ENCODE peak calls at places on chromosome 5, in six cellular contexts. W is uterus, R is heart left ventricle, V is astrocyte, N is GM23248, G is fibroblast of lung. H is an unnamed sample. For H3K4me1, H3K9me3 and H3K36me3, the result is how much of the 10 kb centered on the place peaks cover.

GRCh38 chr5:170623576-170624181 is 119.9 kb downstream of the KCNIP1 start:
- DNase-seq in W (no peak), R (peak), V (no peak), N (peak), G (peak), H (no peak)

GRCh38 chr5:86679529-86679928 is 61.8 kb downstream of the COX7C start:
- DNase-seq in W (no peak), R (peak), V (peak), N (peak), G (peak), H (no peak)

GRCh38 chr5:138725153-138725884 is 27.9 kb upstream of the CTNNA1 start:
- DNase-seq in W (peak), R (peak), V (peak), N (peak), G (peak), H (peak)

GRCh38 chr5:14148890-14149671 is 5.9 kb downstream of the TRIO start:
- DNase-seq in W (no peak), R (peak), V (no peak), N (no peak), G (peak), H (no peak)

GRCh38 chr5:78624011-78624541 is 24.5 kb downstream of the LHFPL2 start:
- DNase-seq in W (no peak), R (no peak), V (peak), N (no peak), G (peak), H (no peak)

GRCh38 chr5:139552893-139553575 is 8.1 kb upstream of the UBE2D2 start:
- DNase-seq in W (no peak), R (no peak), V (no peak), N (no peak), G (no peak), H (no peak)

GRCh38 chr5:172788771-172789686 is 18.0 kb upstream of the DUSP1 start:
- DNase-seq in W (no peak), R (peak), V (no peak), N (peak), G (no peak), H (peak)

GRCh38 chr5:157306690-157307089 is 40.8 kb downstream of the CYFIP2 start:
- DNase-seq in W (no peak), R (no peak), V (no peak), N (no peak), G (no peak), H (no peak)

GRCh38 chr5:136080113-136080482 is 51.3 kb downstream of the TGFBI start:
- DNase-seq in W (no peak), R (no peak), V (no peak), N (no peak), G (no peak), H (no peak)

GRCh38 chr5:55176176-55176818 is 3.3 kb upstream of the CDC20B start:
- DNase-seq in W (no peak), R (peak), V (no peak), N (peak), G (no peak), H (peak)

GRCh38 chr5:114185274-114185673 is 176.6 kb upstream of the KCNN2 start:
- DNase-seq in W (no peak), R (peak), V (no peak), N (peak), G (no peak), H (no peak)

GRCh38 chr5:120229036-120229435 is 235.1 kb upstream of the PRR16 start:
- DNase-seq in W (no peak), R (no peak), V (no peak), N (no peak), G (no peak), H (no peak)

GRCh38 chr5:127959152-127959764 is 124.3 kb upstream of the SLC12A2 start:
- DNase-seq in W (peak), R (peak), V (peak), N (peak), G (peak), H (no peak)

GRCh38 chr5:125059255-125060050 is 313.0 kb upstream of the ZNF608 start:
- DNase-seq in W (no peak), R (no peak), V (peak), N (no peak), G (peak), H (no peak)

GRCh38 chr5:173016621-173017046 is 33.1 kb downstream of the ATP6V0E1 start:
- DNase-seq in W (no peak), R (no peak), V (peak), N (peak), G (peak), H (no peak)

GRCh38 chr5:107826311-107827000 is 155.7 kb upstream of the EFNA5 start:
- DNase-seq in W (no peak), R (no peak), V (no peak), N (no peak), G (no peak), H (no peak)

GRCh38 chr5:149618581-149619248 is 37.4 kb downstream of the ARHGEF37 start:
- DNase-seq in W (peak), R (no peak), V (peak), N (peak), G (peak), H (no peak)

GRCh38 chr5:127296321-127296720 is 5.7 kb downstream of the MEGF10 start:
- DNase-seq in W (no peak), R (no peak), V (peak), N (peak), G (peak), H (no peak)

GRCh38 chr5:76785493-76785892 is 33.3 kb upstream of the F2RL1 start:
- DNase-seq in W (no peak), R (no peak), V (peak), N (peak), G (peak), H (no peak)

GRCh38 chr5:160165137-160166068 is 46.2 kb upstream of the PWWP2A start:
- DNase-seq in W (peak), R (peak), V (peak), N (peak), G (peak), H (peak)

GRCh38 chr5:142391031-142391872 is 66.4 kb upstream of the SPRY4 start:
- DNase-seq in W (no peak), R (peak), V (no peak), N (no peak), G (no peak), H (no peak)

GRCh38 chr5:143657814-143658395 is 154.1 kb upstream of the HMHB1 start:
- DNase-seq in W (no peak), R (no peak), V (no peak), N (no peak), G (peak), H (no peak)

GRCh38 chr5:15510092-15510491 is 10.1 kb downstream of the FBXL7 start:
- DNase-seq in W (no peak), R (no peak), V (peak), N (peak), G (peak), H (no peak)

GRCh38 chr5:53031695-53032096 is 42.5 kb downstream of the ITGA2 start:
- DNase-seq in W (no peak), R (no peak), V (peak), N (peak), G (peak), H (no peak)

GRCh38 chr5:59500014-59500413 is 393.5 kb downstream of the PDE4D start:
- DNase-seq in W (no peak), R (no peak), V (no peak), N (no peak), G (peak), H (no peak)

GRCh38 chr5:96714951-96715451 is 52.8 kb downstream of the CAST start:
- DNase-seq in W (peak), R (peak), V (peak), N (peak), G (peak), H (no peak)

GRCh38 chr5:144017119-144017518 is 153.3 kb downstream of the YIPF5 start:
- DNase-seq in W (no peak), R (no peak), V (no peak), N (no peak), G (no peak), H (no peak)

GRCh38 chr5:141094481-141095262 is at the start of gene PCDHB2:
- DNase-seq in W (no peak), R (peak), V (peak), N (peak), G (peak), H (no peak)

GRCh38 chr5:178389031-178389729 is 156.6 kb upstream of the PHYKPL start:
- DNase-seq in W (no peak), R (no peak), V (no peak), N (no peak), G (no peak), H (peak)

GRCh38 chr5:135966165-135966564 is 11.4 kb upstream of the LECT2 start:
- DNase-seq in W (no peak), R (no peak), V (no peak), N (no peak), G (no peak), H (no peak)

GRCh38 chr5:57441557-57441956 is 41.1 kb downstream of the ACTBL2 start:
- DNase-seq in W (no peak), R (no peak), V (peak), N (peak), G (peak), H (no peak)

GRCh38 chr5:54217826-54218503 is 92.4 kb downstream of the ARL15 start:
- DNase-seq in W (peak), R (no peak), V (peak), N (peak), G (peak), H (no peak)

GRCh38 chr5:5373351-5374033 is 49.0 kb upstream of the ICE1 start:
- DNase-seq in W (peak), R (peak), V (peak), N (peak), G (peak), H (no peak)

GRCh38 chr5:139075066-139076050 is 122.8 kb downstream of the SIL1 start:
- DNase-seq in W (no peak), R (no peak), V (no peak), N (peak), G (peak), H (no peak)

GRCh38 chr5:140351609-140352334 is 5.4 kb upstream of the HBEGF start:
- DNase-seq in W (no peak), R (no peak), V (peak), N (peak), G (peak), H (no peak)

GRCh38 chr5:31407921-31408714 is 123.8 kb downstream of the DROSHA start:
- DNase-seq in W (no peak), R (no peak), V (peak), N (peak), G (peak), H (no peak)

GRCh38 chr5:167577616-167578015 is 713.8 kb upstream of the WWC1 start:
- DNase-seq in W (no peak), R (no peak), V (peak), N (no peak), G (peak), H (no peak)
- H3K4me1 ChIP-seq in W (under half), R (under half), V (under half), N (under half), G (under half), H (under half)

DNA sequence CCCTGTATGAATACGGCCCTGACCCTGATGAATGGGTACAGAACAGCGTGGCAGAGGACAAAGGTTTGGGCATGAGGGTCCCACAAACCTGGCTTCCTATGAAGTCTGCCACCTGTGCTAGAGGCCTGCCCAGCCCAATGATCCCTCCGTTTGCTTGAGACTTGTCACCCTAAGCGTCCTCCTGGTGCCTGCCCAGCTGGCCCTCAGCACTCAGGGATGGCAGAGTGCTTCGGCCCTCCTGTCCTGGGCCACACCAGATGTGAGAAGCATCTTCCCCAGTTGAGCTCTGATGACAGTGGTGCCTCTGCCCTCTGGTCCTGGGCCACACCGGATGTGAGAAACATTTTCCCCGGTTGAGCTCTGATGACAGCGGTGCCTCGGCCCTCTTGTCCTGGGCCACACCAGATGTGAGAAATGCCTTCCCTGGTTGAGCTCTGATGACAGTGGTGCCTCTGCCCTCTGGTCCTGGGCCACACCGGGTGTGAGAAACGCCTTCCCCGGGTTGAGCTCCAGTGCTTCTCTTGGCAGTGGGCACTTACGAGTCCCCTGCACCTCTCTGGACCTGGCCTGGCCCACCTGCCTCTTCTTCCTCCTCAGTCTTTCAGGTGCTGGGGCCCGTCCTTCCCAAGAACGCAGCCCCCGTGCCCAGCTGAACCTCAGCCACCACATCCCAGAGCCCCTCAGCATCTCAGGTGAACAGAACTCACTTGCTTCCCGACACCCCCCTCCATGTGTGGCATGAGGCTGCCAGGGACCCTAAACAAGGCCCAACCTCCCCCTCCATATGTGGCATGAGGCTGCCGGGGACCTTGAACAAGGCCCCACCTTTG is 253.1 kb upstream of the IRX1 start:
- DNase-seq in W (no peak), R (no peak), V (no peak), N (no peak), G (no peak), H (no peak)
- H3K9me3 ChIP-seq in W (under half), R (under half), V (under half), N (under half), G (under half), H (under half)

DNA sequence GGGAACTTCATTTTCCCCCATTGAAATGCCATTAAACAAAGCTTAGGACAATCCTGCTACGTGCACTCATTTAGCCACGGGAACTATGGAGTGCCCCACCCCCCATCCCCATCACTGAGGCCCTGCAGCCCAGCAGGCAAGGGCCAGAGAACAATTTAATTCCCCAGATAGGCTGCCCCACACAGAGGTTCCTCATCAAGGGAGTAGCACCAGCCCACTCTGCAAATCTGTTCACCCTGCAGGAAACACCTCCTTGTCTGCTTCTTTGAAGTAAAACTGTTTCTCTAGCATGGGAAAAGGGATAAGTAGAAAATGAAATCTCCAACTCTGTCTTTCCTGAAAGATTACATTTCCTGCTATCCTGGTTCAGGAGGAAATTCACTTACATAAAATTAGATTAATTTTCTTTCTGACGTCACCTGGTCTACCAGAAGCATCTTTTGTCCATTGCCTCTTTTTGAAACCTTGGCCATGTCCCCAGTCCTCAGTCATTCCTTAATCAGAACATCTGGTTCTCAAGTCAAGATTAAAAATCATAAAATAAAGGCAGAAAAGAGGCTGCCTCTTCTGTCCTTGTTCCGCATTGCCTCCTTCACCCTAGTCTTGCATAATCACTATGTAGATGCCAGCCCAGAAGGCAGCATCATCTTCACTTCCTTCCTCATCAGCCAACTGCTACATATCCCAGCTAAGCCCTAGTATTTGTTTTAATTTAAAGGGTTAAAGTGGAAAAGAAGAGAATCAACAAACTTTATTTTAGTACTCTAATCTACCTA is 206.2 kb downstream of the ENC1 start:
- DNase-seq in W (no peak), R (no peak), V (no peak), N (no peak), G (no peak), H (no peak)
- H3K36me3 ChIP-seq in W (under half), R (under half), V (under half), N (under half), G (under half), H (under half)

GRCh38 chr5:43309657-43310056 is 3.6 kb downstream of the HMGCS1 start:
- DNase-seq in W (no peak), R (no peak), V (peak), N (no peak), G (peak), H (no peak)
- H3K4me1 ChIP-seq in W (under half), R (half or more), V (under half), N (under half), G (under half), H (under half)

GRCh38 chr5:113082547-113082905 is 105.9 kb downstream of the DCP2 start:
- DNase-seq in W (no peak), R (no peak), V (no peak), N (no peak), G (no peak), H (no peak)
- H3K9me3 ChIP-seq in W (under half), R (under half), V (under half), N (under half), G (under half), H (under half)

GRCh38 chr5:83524991-83525390 is 53.4 kb downstream of the VCAN start:
- DNase-seq in W (no peak), R (no peak), V (no peak), N (no peak), G (no peak), H (no peak)
- H3K36me3 ChIP-seq in W (under half), R (under half), V (half or more), N (under half), G (under half), H (under half)

DNA sequence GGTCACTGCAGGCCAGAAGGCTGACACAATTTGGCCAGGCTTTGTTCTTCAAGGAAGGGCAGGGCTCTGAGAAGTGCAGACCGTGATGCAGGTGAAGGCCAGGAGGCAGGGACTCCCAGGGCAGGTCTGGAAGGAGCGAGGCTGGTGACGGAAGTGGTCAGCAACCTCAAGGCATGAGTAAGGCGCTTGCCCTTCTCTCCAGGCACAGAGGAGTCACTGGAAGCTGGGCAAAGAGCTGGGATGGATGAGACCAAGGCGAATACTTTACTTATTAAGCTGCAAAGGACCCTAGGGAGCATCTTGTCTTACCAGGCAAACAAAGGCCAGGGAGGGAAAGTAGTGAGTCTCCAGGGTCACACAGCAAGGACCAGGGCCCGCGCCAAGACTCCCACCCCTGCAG is 18.6 kb downstream of the IRF1 start:
- DNase-seq in W (peak), R (no peak), V (no peak), N (no peak), G (peak), H (no peak)
- H3K4me1 ChIP-seq in W (under half), R (half or more), V (under half), N (under half), G (under half), H (under half)

DNA sequence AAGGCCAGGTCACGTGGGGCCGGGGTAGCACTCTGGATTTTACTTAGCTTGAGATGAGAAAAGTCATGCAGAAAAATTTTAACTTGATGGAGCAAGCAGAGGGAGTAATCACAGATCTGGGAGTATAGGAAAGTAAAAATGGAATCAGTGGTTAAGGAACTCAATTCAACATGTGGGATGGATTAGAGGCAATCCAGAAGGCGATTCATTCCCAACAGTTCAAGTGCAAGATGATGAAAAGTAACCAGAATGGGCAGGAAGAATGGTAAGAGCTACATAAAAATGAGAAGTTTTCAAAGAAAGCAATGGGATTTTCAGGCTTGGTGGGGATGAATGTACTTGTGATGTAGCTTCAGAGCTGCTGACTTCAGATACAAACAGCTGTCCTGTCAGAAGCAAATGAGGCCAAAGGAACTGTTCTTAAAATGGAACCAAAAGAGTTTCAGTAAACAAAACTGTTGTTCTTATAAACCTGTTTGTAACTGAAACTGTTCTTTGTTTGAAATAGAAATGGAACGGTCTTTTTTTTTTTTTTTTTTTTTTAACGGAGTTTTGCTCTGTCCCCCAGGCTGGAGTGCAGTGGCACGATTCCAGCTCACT is 5.6 kb upstream of the SEC24A start:
- DNase-seq in W (no peak), R (no peak), V (no peak), N (peak), G (no peak), H (no peak)
- H3K9me3 ChIP-seq in W (under half), R (under half), V (under half), N (under half), G (under half), H (under half)